ENCODE peak calls at places on chromosome 9, in eight cellular contexts. B, T, C, I, H, S, L and K are unnamed samples.

GRCh38 chr9:16921855-16922254 is 51.4 kb upstream of the BNC2 start:
- DNase-seq in B (no peak), T (no peak), C (no peak), I (no peak), H (no peak), S (no peak), L (no peak), K (no peak)

GRCh38 chr9:124352616-124353015 is 62.6 kb downstream of the PSMB7 start:
- DNase-seq in B (no peak), T (no peak), C (peak; percentile 51), I (no peak), H (no peak), S (no peak), L (no peak), K (no peak)

GRCh38 chr9:117414220-117414905 is 494 bp downstream of the ASTN2 start:
- DNase-seq in B (peak; percentile 37), T (peak; percentile 80), C (no peak), I (no peak), H (no peak), S (peak; percentile 85), L (no peak), K (no peak)

GRCh38 chr9:132818588-132818987 is 59.5 kb downstream of the AK8 start:
- DNase-seq in B (no peak), T (no peak), C (no peak), I (no peak), H (no peak), S (no peak), L (no peak), K (no peak)

GRCh38 chr9:113998114-113998513 is 80.0 kb downstream of the AMBP start:
- DNase-seq in B (peak; percentile 10), T (no peak), C (no peak), I (peak; percentile 60), H (no peak), S (no peak), L (no peak), K (no peak)

GRCh38 chr9:37324691-37325490 is 97.6 kb upstream of the GRHPR start:
- DNase-seq in B (no peak), T (no peak), C (no peak), I (no peak), H (no peak), S (no peak), L (no peak), K (no peak)

GRCh38 chr9:18985464-18985951 is 47.5 kb downstream of the SAXO1 start:
- DNase-seq in B (peak; percentile 83), T (no peak), C (no peak), I (no peak), H (no peak), S (no peak), L (no peak), K (no peak)

GRCh38 chr9:98892296-98892695 is 51.4 kb upstream of the COL15A1 start:
- DNase-seq in B (no peak), T (no peak), C (no peak), I (no peak), H (no peak), S (no peak), L (no peak), K (no peak)

GRCh38 chr9:126050605-126050990 is 276.0 kb upstream of the MVB12B start:
- DNase-seq in B (no peak), T (no peak), C (peak; percentile 34), I (no peak), H (no peak), S (no peak), L (no peak), K (no peak)

GRCh38 chr9:3692606-3693005 is 166.8 kb upstream of the RFX3 start:
- DNase-seq in B (no peak), T (no peak), C (no peak), I (no peak), H (no peak), S (no peak), L (no peak), K (no peak)

GRCh38 chr9:90546200-90546599 is 96.4 kb downstream of the DIRAS2 start:
- DNase-seq in B (no peak), T (peak; percentile 62), C (no peak), I (no peak), H (no peak), S (no peak), L (peak; percentile 22), K (no peak)

GRCh38 chr9:70485273-70485858 is 70.9 kb upstream of the KLF9 start:
- DNase-seq in B (no peak), T (no peak), C (no peak), I (no peak), H (no peak), S (no peak), L (no peak), K (no peak)

GRCh38 chr9:12464910-12465512 is 228.2 kb upstream of the TYRP1 start:
- DNase-seq in B (no peak), T (peak; percentile 6), C (no peak), I (no peak), H (no peak), S (no peak), L (peak; percentile 6), K (no peak)

GRCh38 chr9:114205171-114206015 is 50.1 kb downstream of the COL27A1 start:
- DNase-seq in B (no peak), T (no peak), C (no peak), I (no peak), H (no peak), S (no peak), L (no peak), K (no peak)

GRCh38 chr9:95078516-95078915 is 239.0 kb downstream of the FANCC start:
- DNase-seq in B (no peak), T (no peak), C (peak; percentile 54), I (no peak), H (no peak), S (no peak), L (no peak), K (no peak)

GRCh38 chr9:94782367-94783120 is 56.0 kb downstream of the AOPEP start:
- DNase-seq in B (no peak), T (no peak), C (no peak), I (no peak), H (no peak), S (no peak), L (no peak), K (no peak)

GRCh38 chr9:105712773-105713172 is 18.4 kb downstream of the TMEM38B start:
- DNase-seq in B (no peak), T (peak; percentile 21), C (no peak), I (no peak), H (no peak), S (peak; percentile 54), L (no peak), K (no peak)

GRCh38 chr9:131566158-131566557 is 20.8 kb downstream of the PRRT1B start:
- DNase-seq in B (no peak), T (no peak), C (no peak), I (no peak), H (no peak), S (no peak), L (no peak), K (no peak)

GRCh38 chr9:21266733-21267132 is 26.9 kb upstream of the IFNA14 start:
- DNase-seq in B (no peak), T (no peak), C (no peak), I (no peak), H (no peak), S (no peak), L (no peak), K (no peak)
- H3K4me1 ChIP-seq in B (no peaks in the 10 kb centered on the region), T (no peaks in the 10 kb centered on the region), C (no peaks in the 10 kb centered on the region), I (no peaks in the 10 kb centered on the region), H (peaks cover 3% of the 10 kb centered on the region), S (no peaks in the 10 kb centered on the region), L (no peaks in the 10 kb centered on the region), K (no peaks in the 10 kb centered on the region)

DNA sequence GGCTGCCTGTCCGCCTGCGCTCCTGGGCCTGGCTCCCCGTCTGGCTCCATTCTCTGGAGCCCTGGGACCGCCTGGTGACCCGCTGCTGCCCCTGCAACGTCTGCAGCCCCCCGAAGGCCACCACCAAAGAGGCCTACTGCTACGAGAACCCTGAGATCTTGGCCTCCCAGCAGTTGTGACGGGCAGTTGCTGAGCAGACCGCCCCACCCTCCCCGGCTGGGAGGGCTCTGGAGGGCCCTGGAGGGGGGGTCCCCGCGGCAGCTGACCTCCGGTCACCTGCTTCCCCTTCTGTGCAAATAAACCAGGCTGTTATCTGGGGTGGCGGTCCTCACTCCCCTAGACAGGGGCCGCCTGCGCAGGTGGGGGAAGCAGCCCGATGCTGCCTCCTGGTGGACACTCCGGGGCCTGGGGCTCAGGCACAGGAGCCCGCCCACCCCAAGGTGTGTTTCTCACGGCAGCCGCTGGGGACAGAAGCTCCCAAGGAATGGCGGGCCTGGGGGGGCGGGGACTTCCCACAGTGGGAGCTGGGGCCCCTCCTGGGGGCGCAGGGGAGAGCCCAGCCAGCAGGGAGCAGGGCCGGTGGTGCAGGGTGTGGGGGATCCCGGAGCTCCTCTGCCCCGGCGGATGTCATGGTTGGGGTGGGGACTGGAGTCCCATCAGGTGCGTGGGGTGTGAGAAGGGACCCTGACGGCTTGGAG is 4.7 kb upstream of the TUBB4B start:
- DNase-seq in B (peak; percentile 93), T (peak; percentile 98), C (peak; percentile 93), I (peak; percentile 94), H (no peak), S (peak; percentile 94), L (peak; percentile 87), K (peak; percentile 93)
- TF ChIP-seq POLR2AphosphoS5 in B (peak; percentile 60), T (peak; percentile 34), C (no peak), I (no peak), H (no peak), S (no peak), L (peak; percentile 70), K (no peak)

GRCh38 chr9:77453857-77454647 is 194.1 kb downstream of the GNA14 start:
- DNase-seq in B (no peak), T (no peak), C (no peak), I (no peak), H (no peak), S (no peak), L (no peak), K (no peak)

GRCh38 chr9:77450093-77450475 is 198.0 kb downstream of the GNA14 start:
- DNase-seq in B (no peak), T (no peak), C (no peak), I (no peak), H (no peak), S (no peak), L (no peak), K (no peak)

GRCh38 chr9:77447646-77448045 is 200.5 kb downstream of the GNA14 start:
- DNase-seq in B (no peak), T (no peak), C (no peak), I (no peak), H (no peak), S (no peak), L (no peak), K (no peak)

GRCh38 chr9:77451507-77451906 is 196.6 kb downstream of the GNA14 start:
- DNase-seq in B (no peak), T (no peak), C (no peak), I (no peak), H (no peak), S (no peak), L (no peak), K (no peak)

GRCh38 chr9:77449177-77450092 is 198.7 kb downstream of the GNA14 start:
- DNase-seq in B (no peak), T (no peak), C (no peak), I (no peak), H (no peak), S (no peak), L (no peak), K (no peak)
- TF ChIP-seq EP300 in B (no peak), T (no peak), C (no peak), I (no peak), H (no peak), S (no peak), L (no peak), K (no peak)

DNA sequence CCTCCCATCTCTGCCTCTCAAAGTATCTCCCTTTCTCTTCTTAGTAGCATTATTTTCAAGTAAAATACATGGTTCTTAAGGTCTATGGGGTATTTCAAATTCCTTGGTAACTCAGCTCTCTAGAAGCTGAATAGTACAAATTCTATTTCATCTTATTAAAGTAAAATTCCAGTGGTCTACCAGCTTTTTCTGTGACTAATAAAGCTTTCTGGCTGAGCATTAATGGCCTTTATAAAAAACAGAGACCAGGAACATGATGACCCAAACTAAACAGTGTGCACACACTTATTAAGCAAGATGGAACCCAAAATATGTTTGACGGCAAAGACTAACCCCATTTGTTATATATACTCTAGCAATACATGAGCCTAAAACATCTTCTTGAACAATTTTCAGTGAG is 142.6 kb downstream of the OR2K2 start:
- DNase-seq in B (no peak), T (no peak), C (no peak), I (no peak), H (no peak), S (no peak), L (no peak), K (no peak)
- H3K4me1 ChIP-seq in B (no peaks in the 10 kb centered on the region), T (no peaks in the 10 kb centered on the region), C (no peaks in the 10 kb centered on the region), I (no peaks in the 10 kb centered on the region), H (no peaks in the 10 kb centered on the region), S (no peaks in the 10 kb centered on the region), L (no peaks in the 10 kb centered on the region), K (no peaks in the 10 kb centered on the region)